ENCODE peak calls at places on chromosomes 7 and 10, in ten cellular contexts. E is activated T-helper 1 cell treated with anti-CD3 and anti-CD28 coated beads, Interleukin-2, amount 50 U/mL, for 16 hours; N is activated naive CD8-positive, alpha-beta T cell treated with anti-CD3 and anti-CD28 coated beads, Interleukin-2, amount 50 U/mL, for 24 hours; Y is activated CD4-positive, alpha-beta T cell treated with anti-CD3 and anti-CD28 coated beads, Interleukin-2, amount 10 ng/mL, durations not matched to agents 7 days and 5 days; C is ELR; A is stimulated activated CD4-positive, alpha-beta T cell treated with anti-CD3 and anti-CD28 coated beads, Interleukin-2, amount 100 ng/mL, for 48 hours; U is neural crest cell; H is ureter; K is NCI-H1436; D is CD8-positive, alpha-beta memory T cell. V is an unnamed sample.

GRCh38 chr10:31999261-31999660 is 57.0 kb downstream of the KIF5B start:
- DNase-seq in E (no peak), N (no peak), Y (no peak), C (peak), A (no peak), U (no peak), H (no peak), K (no peak), D (no peak), V (no peak)

GRCh38 chr7:39465055-39465929 is 100.9 kb upstream of the YAE1 start:
- DNase-seq in E (no peak), N (peak), Y (peak), C (peak), A (peak), U (peak), H (peak), K (peak), D (no peak), V (no peak)

GRCh38 chr7:103983201-103983977 is 6.1 kb downstream of the RELN start:
- DNase-seq in E (no peak), N (no peak), Y (no peak), C (no peak), A (no peak), U (no peak), H (no peak), K (no peak), D (no peak), V (no peak)

GRCh38 chr7:84612976-84613375 is 418.4 kb upstream of the SEMA3A start:
- DNase-seq in E (no peak), N (no peak), Y (no peak), C (no peak), A (no peak), U (no peak), H (no peak), K (no peak), D (no peak), V (no peak)

GRCh38 chr10:123841115-123841514 is 50.5 kb downstream of the CPXM2 start:
- DNase-seq in E (no peak), N (no peak), Y (no peak), C (no peak), A (no peak), U (no peak), H (no peak), K (no peak), D (no peak), V (no peak)

GRCh38 chr7:40721344-40721949 is 586.6 kb downstream of the SUGCT start:
- DNase-seq in E (no peak), N (no peak), Y (no peak), C (no peak), A (no peak), U (no peak), H (no peak), K (no peak), D (no peak), V (no peak)

GRCh38 chr10:113313048-113313611 is 239.7 kb upstream of the HABP2 start:
- DNase-seq in E (no peak), N (no peak), Y (no peak), C (no peak), A (no peak), U (no peak), H (no peak), K (no peak), D (no peak), V (no peak)

GRCh38 chr10:74231375-74231774 is 80.4 kb downstream of the ADK start:
- DNase-seq in E (no peak), N (no peak), Y (no peak), C (peak), A (no peak), U (no peak), H (no peak), K (no peak), D (no peak), V (no peak)

GRCh38 chr10:6473901-6474370 is 106.1 kb downstream of the PRKCQ start:
- DNase-seq in E (no peak), N (peak), Y (peak), C (peak), A (no peak), U (no peak), H (no peak), K (no peak), D (peak), V (no peak)

GRCh38 chr7:23242935-23243334 is 3.6 kb upstream of the GPNMB start:
- DNase-seq in E (no peak), N (no peak), Y (no peak), C (no peak), A (no peak), U (no peak), H (no peak), K (no peak), D (no peak), V (no peak)

GRCh38 chr7:89655946-89656345 is 498.3 kb upstream of the STEAP1 start:
- DNase-seq in E (no peak), N (no peak), Y (no peak), C (no peak), A (no peak), U (no peak), H (no peak), K (no peak), D (no peak), V (no peak)

GRCh38 chr7:139602143-139602722 is 78.7 kb downstream of the CLEC2L start:
- DNase-seq in E (no peak), N (no peak), Y (peak), C (peak), A (no peak), U (no peak), H (no peak), K (peak), D (no peak), V (no peak)

GRCh38 chr10:70890917-70891431 is 2.6 kb upstream of the PCBD1 start:
- DNase-seq in E (no peak), N (no peak), Y (no peak), C (no peak), A (no peak), U (no peak), H (no peak), K (no peak), D (no peak), V (no peak)

GRCh38 chr10:34526758-34527730 is 288.1 kb downstream of the PARD3 start:
- DNase-seq in E (no peak), N (no peak), Y (no peak), C (peak), A (no peak), U (no peak), H (no peak), K (no peak), D (no peak), V (no peak)

GRCh38 chr10:47458466-47459154 is 25.3 kb downstream of the ANXA8 start:
- DNase-seq in E (no peak), N (no peak), Y (no peak), C (peak), A (no peak), U (no peak), H (no peak), K (no peak), D (no peak), V (no peak)

GRCh38 chr7:53191836-53192443 is 156.5 kb downstream of the POM121L12 start:
- DNase-seq in E (no peak), N (no peak), Y (no peak), C (no peak), A (no peak), U (no peak), H (no peak), K (no peak), D (no peak), V (no peak)

GRCh38 chr7:17009007-17009719 is 127.4 kb upstream of the AGR3 start:
- DNase-seq in E (no peak), N (no peak), Y (no peak), C (peak), A (no peak), U (no peak), H (no peak), K (no peak), D (no peak), V (no peak)

GRCh38 chr7:121394709-121395140 is 1.4 kb downstream of the FAM3C start:
- DNase-seq in E (no peak), N (no peak), Y (no peak), C (no peak), A (no peak), U (no peak), H (no peak), K (no peak), D (no peak), V (no peak)

V was measured in 8988T.